ENCODE peak calls at places on chromosomes 16 and 17, in eight cellular contexts. R is upper lobe of right lung, X is foreskin fibroblast, T is WTC11, G is prostate gland, Y is OCI-LY7, P is cardiac fibroblast, B is MM.1S. D is an unnamed sample.

GRCh38 chr17:56009795-56010715 is 143.2 kb upstream of the ANKFN1 start:
- DNase-seq in X (no peak), R (no peak), P (no peak), G (no peak), Y (no peak), T (no peak), B (no peak), D (peak)

GRCh38 chr17:79942591-79943353 is 92.9 kb downstream of the TBC1D16 start:
- DNase-seq in X (peak), R (peak), P (peak), Y (peak), G (no peak), T (peak), B (no peak), D (peak)

GRCh38 chr17:4834621-4835020 is 1.5 kb downstream of the MINK1 start:
- DNase-seq in G (no peak), Y (peak), P (no peak), B (no peak), X (no peak), T (no peak), R (no peak), D (no peak)

GRCh38 chr16:29820271-29820701 is at the start of gene MVP:
- DNase-seq in X (peak), P (peak), R (peak), B (peak), G (peak), T (no peak), Y (peak), D (peak)

GRCh38 chr17:42783062-42783777 is 2.8 kb downstream of the WNK4 start:
- DNase-seq in P (peak), X (peak), G (no peak), B (no peak), T (no peak), R (no peak), Y (no peak), D (no peak)

GRCh38 chr17:39838784-39839183 is 25.3 kb downstream of the IKZF3 start:
- DNase-seq in P (no peak), R (no peak), G (no peak), T (no peak), B (no peak), Y (no peak), X (no peak), D (no peak)

GRCh38 chr17:37450090-37450489 is 39.6 kb upstream of the DUSP14 start:
- DNase-seq in B (peak), G (peak), R (no peak), T (no peak), P (no peak), Y (no peak), X (no peak), D (no peak)

GRCh38 chr17:61127960-61128359 is 271.7 kb upstream of the TBX2 start:
- DNase-seq in R (no peak), T (no peak), Y (no peak), P (no peak), B (no peak), X (peak), G (no peak), D (no peak)

GRCh38 chr17:42537156-42537805 is 1.2 kb downstream of the NAGLU start:
- DNase-seq in P (no peak), T (no peak), R (peak), G (no peak), X (no peak), Y (no peak), B (no peak), D (no peak)

GRCh38 chr16:81491522-81492188 is 47.0 kb downstream of the CMIP start:
- DNase-seq in Y (no peak), B (no peak), T (no peak), X (peak), P (no peak), G (no peak), R (no peak), D (no peak)

GRCh38 chr16:16120382-16121184 is 102.7 kb downstream of the ABCC6 start:
- DNase-seq in B (no peak), P (peak), T (no peak), Y (no peak), G (no peak), R (peak), X (peak), D (no peak)

GRCh38 chr17:60401819-60402218 is 9.9 kb upstream of the USP32 start:
- DNase-seq in G (no peak), R (no peak), T (no peak), B (no peak), X (no peak), P (no peak), Y (no peak), D (no peak)

GRCh38 chr16:86464044-86464443 is 46.3 kb upstream of the FOXF1 start:
- DNase-seq in Y (no peak), B (no peak), R (no peak), G (no peak), T (no peak), X (no peak), P (no peak), D (no peak)

GRCh38 chr17:17348872-17349723 is 45.9 kb downstream of the NT5M start:
- DNase-seq in R (peak), P (peak), G (no peak), Y (no peak), T (no peak), X (peak), B (no peak), D (no peak)

GRCh38 chr17:28141333-28141732 is 98.9 kb downstream of the NLK start:
- DNase-seq in P (no peak), Y (no peak), B (no peak), R (no peak), X (no peak), G (no peak), T (no peak), D (no peak)

GRCh38 chr17:77125432-77125901 is 15.3 kb upstream of the SEC14L1 start:
- DNase-seq in B (no peak), R (no peak), Y (no peak), T (no peak), X (peak), G (no peak), P (peak), D (no peak)

GRCh38 chr16:8935989-8936388 is 27.7 kb downstream of the USP7 start:
- DNase-seq in X (no peak), G (no peak), T (peak), B (no peak), R (no peak), P (no peak), Y (peak), D (no peak)

GRCh38 chr16:25750489-25750888 is 58.7 kb downstream of the HS3ST4 start:
- DNase-seq in T (no peak), R (no peak), G (no peak), Y (no peak), P (no peak), X (no peak), B (no peak), D (no peak)

GRCh38 chr16:15450624-15451023 is 16.2 kb downstream of the BMERB1 start:
- DNase-seq in R (no peak), Y (no peak), X (no peak), B (no peak), T (no peak), G (no peak), P (no peak), D (no peak)

GRCh38 chr17:50460831-50461526 is 7.7 kb downstream of the CHAD start:
- DNase-seq in G (no peak), P (no peak), X (no peak), T (no peak), R (no peak), Y (no peak), B (no peak), D (no peak)

GRCh38 chr16:12661656-12662172 is 142.0 kb downstream of the CPPED1 start:
- DNase-seq in X (peak), T (peak), G (no peak), Y (peak), B (peak), R (no peak), P (peak), D (peak)

GRCh38 chr17:82108038-82108998 is 10.3 kb upstream of the FASN start:
- DNase-seq in G (no peak), T (no peak), B (no peak), X (no peak), R (no peak), Y (no peak), P (no peak), D (no peak)

GRCh38 chr16:14564323-14564722 is 65.7 kb downstream of the PARN start:
- DNase-seq in Y (no peak), P (no peak), R (no peak), X (no peak), T (no peak), B (peak), G (no peak), D (no peak)

GRCh38 chr17:16923097-16923903 is 48.6 kb downstream of the TNFRSF13B start:
- DNase-seq in B (no peak), P (no peak), X (no peak), R (peak), G (no peak), Y (no peak), T (peak), D (no peak)

GRCh38 chr17:71919896-71920295 is 200.9 kb upstream of the SOX9 start:
- DNase-seq in P (no peak), T (no peak), R (no peak), B (no peak), X (no peak), Y (no peak), G (no peak), D (no peak)

GRCh38 chr17:76588182-76588581 is 2.5 kb upstream of the ST6GALNAC2 start:
- DNase-seq in Y (no peak), B (no peak), R (peak), T (no peak), G (no peak), X (no peak), P (no peak), D (no peak)

GRCh38 chr17:2972749-2973148 is 90.7 kb downstream of the OR1D5 start:
- DNase-seq in T (no peak), P (no peak), B (no peak), G (no peak), R (no peak), X (peak), Y (no peak), D (no peak)

GRCh38 chr17:2967515-2967914 is 95.9 kb downstream of the OR1D5 start:
- DNase-seq in Y (no peak), G (no peak), X (no peak), B (no peak), R (no peak), T (no peak), P (no peak), D (no peak)

GRCh38 chr17:2974347-2974746 is 89.1 kb downstream of the OR1D5 start:
- DNase-seq in R (no peak), T (no peak), Y (no peak), G (no peak), P (no peak), X (no peak), B (no peak), D (no peak)

GRCh38 chr17:2975469-2975958 is 87.9 kb downstream of the OR1D5 start:
- DNase-seq in R (peak), G (peak), P (peak), T (no peak), X (no peak), B (no peak), Y (no peak), D (no peak)

DNA sequence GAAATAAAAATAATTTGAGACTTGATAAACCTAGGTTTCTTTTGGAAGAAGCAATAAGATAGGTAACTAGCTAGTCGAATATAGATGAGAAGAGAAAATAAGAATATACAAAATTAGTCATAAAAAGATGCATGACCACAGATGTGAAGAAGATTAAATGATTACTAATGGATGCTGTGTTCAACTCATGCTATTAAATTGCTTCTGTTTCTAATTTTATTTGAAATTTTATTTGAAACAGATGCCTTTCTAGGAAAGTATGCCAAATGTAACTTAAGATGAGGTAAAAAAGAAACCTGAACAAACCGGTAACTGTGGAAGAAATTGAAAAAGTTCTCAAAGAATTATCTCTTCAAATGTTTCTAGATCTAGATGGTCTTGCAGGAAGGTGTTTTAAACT is 91.6 kb downstream of the OR1D5 start:
- DNase-seq in G (no peak), B (no peak), R (no peak), P (no peak), Y (no peak), X (peak), T (no peak), D (no peak)
- TF ChIP-seq CTCF in G (no peak), B (no peak), R (no peak), P (no peak), Y (no peak), X (no peak), T (no peak), D (no peak)

GRCh38 chr17:44840936-44841335 is 6.7 kb upstream of the HIGD1B start:
- DNase-seq in B (no peak), R (no peak), G (no peak), Y (no peak), T (no peak), X (no peak), P (no peak), D (peak)

GRCh38 chr17:44847581-44847980 is at the start of gene HIGD1B:
- DNase-seq in R (no peak), B (no peak), X (no peak), T (no peak), P (no peak), G (no peak), Y (no peak), D (no peak)

GRCh38 chr17:44846206-44846605 is 1.5 kb upstream of the HIGD1B start:
- DNase-seq in R (no peak), P (no peak), B (no peak), X (no peak), G (no peak), T (no peak), Y (no peak), D (no peak)

GRCh38 chr17:44842748-44843147 is 4.9 kb upstream of the HIGD1B start:
- DNase-seq in P (no peak), X (peak), Y (no peak), T (no peak), R (no peak), B (no peak), G (no peak), D (no peak)

GRCh38 chr17:44844390-44844830 is 3.3 kb upstream of the HIGD1B start:
- DNase-seq in R (no peak), T (no peak), B (no peak), Y (no peak), P (peak), G (no peak), X (peak), D (no peak)
- TF ChIP-seq CTCF in R (no peak), T (no peak), B (no peak), Y (no peak), P (no peak), G (no peak), X (peak), D (no peak)

DNA sequence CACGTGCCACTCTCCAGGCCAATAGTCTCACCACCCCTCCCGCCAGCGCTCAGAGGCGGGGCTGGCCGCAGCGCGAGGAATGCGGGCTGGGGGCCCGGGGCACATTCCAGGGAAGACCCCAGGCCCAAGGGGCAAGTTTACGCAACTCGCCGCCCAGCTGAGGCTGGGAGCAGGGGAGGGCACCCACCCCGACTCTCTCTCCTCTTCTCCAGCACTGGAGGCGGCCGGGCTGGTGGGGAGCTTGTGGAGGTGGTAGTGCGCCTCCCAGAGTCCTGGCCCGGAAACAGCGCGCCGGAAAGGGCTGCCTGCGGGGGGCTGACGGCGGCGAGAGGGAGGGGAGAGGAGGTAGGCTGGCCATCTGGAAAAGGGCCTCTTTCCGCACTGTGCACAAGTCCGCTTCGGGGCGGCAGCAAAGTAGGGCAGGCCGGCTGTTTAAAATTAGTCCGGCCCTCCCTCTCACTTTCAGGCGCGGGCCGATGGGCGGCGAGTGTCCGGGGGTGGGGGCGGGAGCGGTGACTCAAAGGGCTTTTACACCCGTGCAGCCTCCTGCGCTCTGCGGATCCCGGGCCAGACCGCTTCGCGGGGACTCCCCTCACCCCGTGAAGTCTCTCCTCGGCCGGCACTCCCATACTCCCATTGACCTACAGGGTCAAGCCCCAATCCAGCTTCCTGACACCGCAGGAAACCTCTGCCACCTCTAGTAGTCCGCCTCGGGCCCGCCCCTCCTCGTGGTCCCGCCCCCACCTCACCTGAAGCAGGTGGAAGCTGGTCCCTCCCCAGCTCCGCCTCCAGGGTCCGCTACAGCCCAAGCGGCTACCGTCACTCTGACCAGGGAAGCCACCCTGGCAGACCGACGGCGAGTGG is 968 bp downstream of the FHOD1 start:
- DNase-seq in R (peak), Y (peak), P (peak), G (peak), B (peak), X (peak), T (peak), D (peak)
- TF ChIP-seq CTCF in R (peak), Y (peak), P (peak), G (peak), B (peak), X (peak), T (no peak), D (peak)

GRCh38 chr17:8253801-8254200 is 4.7 kb downstream of the PFAS start:
- DNase-seq in G (peak), P (peak), X (peak), R (no peak), T (no peak), B (no peak), Y (peak), D (no peak)
- TF ChIP-seq CTCF in G (no peak), P (peak), X (no peak), R (no peak), T (no peak), B (no peak), Y (peak), D (no peak)

GRCh38 chr16:53421248-53421647 is 13.0 kb upstream of the RBL2 start:
- DNase-seq in G (no peak), B (no peak), P (no peak), Y (no peak), X (no peak), R (no peak), T (no peak), D (no peak)
- TF ChIP-seq CTCF in G (no peak), B (no peak), P (no peak), Y (peak), X (no peak), R (no peak), T (no peak), D (no peak)

GRCh38 chr16:53220585-53220984 is 165.8 kb downstream of the CHD9 start:
- DNase-seq in G (no peak), X (peak), Y (peak), R (no peak), B (no peak), P (peak), T (no peak), D (peak)
- TF ChIP-seq CTCF in G (no peak), X (peak), Y (peak), R (peak), B (peak), P (peak), T (no peak), D (peak)

DNA sequence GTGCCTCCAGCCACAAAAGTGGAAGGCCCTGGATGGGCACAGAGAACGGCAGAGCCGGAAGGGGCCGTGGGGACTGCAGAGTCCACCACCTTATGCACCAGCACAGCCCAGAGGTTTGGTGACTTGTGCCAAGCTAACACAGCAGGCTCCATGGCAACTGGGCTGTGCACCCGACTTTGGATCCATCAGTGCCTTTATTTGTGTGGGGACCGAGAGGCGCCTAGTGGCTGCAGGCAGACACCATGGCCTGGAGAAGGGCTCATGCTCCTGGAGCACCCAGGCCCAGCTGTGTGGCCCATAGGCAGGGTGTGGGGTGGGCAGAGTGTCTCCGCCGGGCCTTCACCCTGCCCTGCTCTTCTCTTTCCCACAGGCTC is 10.2 kb downstream of the C16orf90 start:
- DNase-seq in X (no peak), G (no peak), Y (no peak), R (no peak), B (no peak), P (no peak), T (no peak), D (no peak)
- TF ChIP-seq CTCF in X (no peak), G (no peak), Y (no peak), R (no peak), B (no peak), P (no peak), T (no peak), D (no peak)

GRCh38 chr16:6728381-6728780 is 604.3 kb upstream of the RBFOX1 start:
- DNase-seq in R (no peak), B (no peak), G (no peak), Y (no peak), P (no peak), X (no peak), T (no peak), D (no peak)

GRCh38 chr16:6726621-6727020 is 606.0 kb upstream of the RBFOX1 start:
- DNase-seq in P (no peak), G (no peak), B (no peak), R (no peak), T (no peak), Y (no peak), X (no peak), D (no peak)

GRCh38 chr16:6722786-6723185 is 609.9 kb upstream of the RBFOX1 start:
- DNase-seq in G (no peak), Y (no peak), T (no peak), R (no peak), P (no peak), X (no peak), B (no peak), D (no peak)

GRCh38 chr16:6725634-6726331 is 606.9 kb upstream of the RBFOX1 start:
- DNase-seq in X (no peak), Y (peak), R (no peak), G (no peak), B (no peak), T (no peak), P (no peak), D (no peak)
- TF ChIP-seq CTCF in X (no peak), Y (peak), R (no peak), G (no peak), B (no peak), T (no peak), P (no peak), D (no peak)

GRCh38 chr16:57372372-57373116 is at the start of gene CX3CL1:
- DNase-seq in P (peak), B (no peak), Y (no peak), T (peak), G (peak), X (peak), R (peak), D (no peak)
- TF ChIP-seq CTCF in P (no peak), B (no peak), Y (no peak), T (no peak), G (no peak), X (no peak), R (peak), D (no peak)

GRCh38 chr17:10987786-10988185 is 149.9 kb upstream of the PIRT start:
- DNase-seq in B (no peak), P (no peak), Y (no peak), R (no peak), T (no peak), X (no peak), G (no peak), D (no peak)

DNA sequence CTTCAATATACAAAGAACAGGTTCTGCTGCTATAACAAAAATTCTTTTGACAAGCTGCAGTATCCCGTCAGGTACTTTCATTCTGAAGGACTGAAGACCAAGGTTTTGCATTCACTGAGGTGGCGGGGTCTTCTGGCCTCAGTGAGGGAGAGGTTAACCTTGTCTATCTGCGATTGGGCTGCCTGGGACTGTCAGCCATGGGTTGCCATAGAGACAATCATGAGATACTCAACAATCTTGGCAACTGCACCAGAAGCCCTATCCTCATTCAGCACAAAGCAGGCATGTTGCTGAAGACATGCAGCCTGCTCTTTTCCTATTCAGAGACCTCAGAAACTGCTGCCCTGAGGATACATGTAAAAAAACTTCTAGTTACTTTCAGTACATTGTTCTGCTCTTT is 146.3 kb upstream of the PIRT start:
- DNase-seq in X (no peak), B (no peak), R (no peak), G (no peak), Y (no peak), T (no peak), P (no peak), D (no peak)
- TF ChIP-seq CTCF in X (no peak), B (no peak), R (no peak), G (no peak), Y (no peak), T (no peak), P (no peak), D (no peak)

D was measured in activated CD8-positive, alpha-beta T cell treated with anti-CD3 and anti-CD28 coated beads for 36 hours.